ENCODE peak calls at places on chromosomes 12 and 14, in four cellular contexts. One of them, this sample, is unnamed.

GRCh38 chr14:89954045-89955021 is at the start of gene EFCAB11:
- DNase-seq in GM23338: peak
- DNase-seq in SK-N-SH: peak
- DNase-seq in OCI-LY7: peak
- DNase-seq in this sample: peak

GRCh38 chr12:25372969-25373368 is 122.2 kb upstream of the KRAS start:
- DNase-seq in GM23338: no peak
- DNase-seq in SK-N-SH: no peak
- DNase-seq in OCI-LY7: no peak
- DNase-seq in this sample: no peak

GRCh38 chr12:90910958-90911357 is 44.0 kb downstream of the CCER1 start:
- DNase-seq in GM23338: no peak
- DNase-seq in SK-N-SH: no peak
- DNase-seq in OCI-LY7: no peak
- DNase-seq in this sample: no peak

GRCh38 chr12:57239587-57240068 is 10.1 kb downstream of the SHMT2 start:
- DNase-seq in GM23338: peak
- DNase-seq in SK-N-SH: no peak
- DNase-seq in OCI-LY7: no peak
- DNase-seq in this sample: no peak

GRCh38 chr12:106096376-106096775 is 42.4 kb downstream of the NUAK1 start:
- DNase-seq in GM23338: no peak
- DNase-seq in SK-N-SH: no peak
- DNase-seq in OCI-LY7: no peak
- DNase-seq in this sample: no peak

GRCh38 chr12:50686976-50687375 is 76.9 kb upstream of the ATF1 start:
- DNase-seq in GM23338: no peak
- DNase-seq in SK-N-SH: no peak
- DNase-seq in OCI-LY7: no peak
- DNase-seq in this sample: no peak

GRCh38 chr12:94545937-94546771 is 86.5 kb upstream of the CEP83 start:
- DNase-seq in GM23338: peak
- DNase-seq in SK-N-SH: peak
- DNase-seq in OCI-LY7: peak
- DNase-seq in this sample: peak

GRCh38 chr12:115570271-115570777 is 707.2 kb downstream of the MED13L start:
- DNase-seq in GM23338: no peak
- DNase-seq in SK-N-SH: peak
- DNase-seq in OCI-LY7: no peak
- DNase-seq in this sample: peak

GRCh38 chr14:96268426-96269358 is 12.7 kb downstream of the BDKRB1 start:
- DNase-seq in GM23338: no peak
- DNase-seq in SK-N-SH: no peak
- DNase-seq in OCI-LY7: no peak
- DNase-seq in this sample: peak

GRCh38 chr12:132322206-132323132 is 6.9 kb downstream of the GALNT9 start:
- DNase-seq in GM23338: no peak
- DNase-seq in SK-N-SH: no peak
- DNase-seq in OCI-LY7: no peak
- DNase-seq in this sample: no peak

GRCh38 chr14:52848626-52849025 is 57.2 kb upstream of the GNPNAT1 start:
- DNase-seq in GM23338: no peak
- DNase-seq in SK-N-SH: no peak
- DNase-seq in OCI-LY7: no peak
- DNase-seq in this sample: no peak

GRCh38 chr14:70885343-70886014 is 21.8 kb upstream of the PCNX1 start:
- DNase-seq in GM23338: no peak
- DNase-seq in SK-N-SH: peak
- DNase-seq in OCI-LY7: no peak
- DNase-seq in this sample: no peak

GRCh38 chr14:35389315-35389667 is 15.3 kb downstream of the NFKBIA start:
- DNase-seq in GM23338: no peak
- DNase-seq in SK-N-SH: no peak
- DNase-seq in OCI-LY7: no peak
- DNase-seq in this sample: no peak

GRCh38 chr14:35387713-35388579 is 16.6 kb downstream of the NFKBIA start:
- DNase-seq in GM23338: no peak
- DNase-seq in SK-N-SH: no peak
- DNase-seq in OCI-LY7: no peak
- DNase-seq in this sample: no peak

GRCh38 chr14:35391388-35391710 is 13.2 kb downstream of the NFKBIA start:
- DNase-seq in GM23338: no peak
- DNase-seq in SK-N-SH: no peak
- DNase-seq in OCI-LY7: no peak
- DNase-seq in this sample: no peak

GRCh38 chr14:35388656-35389314 is 15.8 kb downstream of the NFKBIA start:
- DNase-seq in GM23338: no peak
- DNase-seq in SK-N-SH: no peak
- DNase-seq in OCI-LY7: no peak
- DNase-seq in this sample: no peak

GRCh38 chr14:35390577-35391387 is 13.8 kb downstream of the NFKBIA start:
- DNase-seq in GM23338: no peak
- DNase-seq in SK-N-SH: no peak
- DNase-seq in OCI-LY7: no peak
- DNase-seq in this sample: no peak
- TF ChIP-seq EZH2phosphoT487 in GM23338: no peak
- TF ChIP-seq EZH2phosphoT487 in SK-N-SH: no peak
- TF ChIP-seq EZH2phosphoT487 in OCI-LY7: no peak
- TF ChIP-seq EZH2phosphoT487 in this sample: no peak

GRCh38 chr12:31804185-31804504 is 75.3 kb upstream of the AMN1 start:
- DNase-seq in GM23338: no peak
- DNase-seq in SK-N-SH: no peak
- DNase-seq in OCI-LY7: no peak
- DNase-seq in this sample: no peak
- H3K4me3 ChIP-seq in GM23338: no peak
- H3K4me3 ChIP-seq in SK-N-SH: no peak
- H3K4me3 ChIP-seq in OCI-LY7: no peak
- H3K4me3 ChIP-seq in this sample: no peak

DNA sequence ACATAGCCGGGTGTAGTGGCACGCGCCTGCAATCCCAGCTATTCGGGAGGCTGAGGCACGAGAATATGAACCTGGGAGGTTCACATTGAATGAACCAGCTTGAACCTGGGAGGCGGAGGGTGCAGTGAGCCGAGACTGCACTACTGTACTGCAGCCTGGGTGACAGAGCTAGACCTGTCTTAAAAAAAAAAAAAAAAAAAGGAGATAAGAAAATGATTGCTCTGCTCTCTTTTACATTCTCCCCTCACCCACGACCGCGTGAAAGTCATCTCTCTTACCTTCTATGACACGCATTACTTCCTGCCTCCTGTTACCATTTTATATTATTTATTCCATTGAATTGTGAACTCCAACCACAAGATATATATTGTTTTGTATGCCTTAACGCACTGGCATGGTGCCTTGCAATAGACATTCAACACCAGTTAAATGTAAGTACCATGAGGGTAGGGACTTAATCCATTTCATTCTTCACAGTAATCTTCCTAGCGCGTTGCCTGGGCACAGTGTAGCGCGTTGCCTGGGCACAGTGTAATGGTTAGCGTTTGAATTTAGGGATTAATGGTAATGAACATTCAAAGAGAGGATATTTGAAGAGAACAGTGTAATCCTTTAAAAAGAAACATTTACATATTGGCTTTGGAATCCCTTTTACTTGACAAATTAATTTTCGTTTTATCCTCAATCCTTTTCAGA is 2.7 kb downstream of the RAP1B start:
- DNase-seq in GM23338: no peak
- DNase-seq in SK-N-SH: no peak
- DNase-seq in OCI-LY7: no peak
- DNase-seq in this sample: peak
- TF ChIP-seq EZH2phosphoT487 in GM23338: no peak
- TF ChIP-seq EZH2phosphoT487 in SK-N-SH: no peak
- TF ChIP-seq EZH2phosphoT487 in OCI-LY7: no peak
- TF ChIP-seq EZH2phosphoT487 in this sample: no peak

DNA sequence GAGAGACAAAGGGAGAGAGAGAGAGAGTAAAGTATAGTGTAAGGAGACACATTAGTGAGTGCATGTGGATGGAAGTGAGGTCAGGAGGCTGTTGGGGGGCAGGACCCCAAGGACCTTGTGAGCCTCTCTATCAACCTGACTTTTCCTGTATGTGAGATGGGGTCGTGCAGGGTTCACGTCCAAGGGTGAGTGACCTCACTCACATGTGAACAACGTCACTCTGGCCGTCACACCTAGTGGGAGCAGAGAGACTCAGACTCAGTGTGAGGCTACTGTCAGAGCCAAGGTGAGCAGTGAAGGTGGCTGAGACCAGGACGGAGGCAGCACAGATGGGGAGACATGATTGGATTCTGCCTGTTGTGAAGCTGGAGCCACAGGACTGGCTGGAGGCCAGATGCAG is 93.1 kb downstream of the LGMN start:
- DNase-seq in GM23338: no peak
- DNase-seq in SK-N-SH: no peak
- DNase-seq in OCI-LY7: no peak
- DNase-seq in this sample: no peak
- H3K4me3 ChIP-seq in GM23338: no peak
- H3K4me3 ChIP-seq in SK-N-SH: no peak
- H3K4me3 ChIP-seq in OCI-LY7: no peak
- H3K4me3 ChIP-seq in this sample: no peak

GRCh38 chr14:58131386-58131785 is 20.6 kb downstream of the ARMH4 start:
- DNase-seq in GM23338: peak
- DNase-seq in SK-N-SH: no peak
- DNase-seq in OCI-LY7: no peak
- DNase-seq in this sample: no peak
- TF ChIP-seq EZH2phosphoT487 in GM23338: no peak
- TF ChIP-seq EZH2phosphoT487 in SK-N-SH: no peak
- TF ChIP-seq EZH2phosphoT487 in OCI-LY7: no peak
- TF ChIP-seq EZH2phosphoT487 in this sample: no peak

GRCh38 chr12:643478-644292 is 19.6 kb downstream of the NINJ2 start:
- DNase-seq in GM23338: peak
- DNase-seq in SK-N-SH: no peak
- DNase-seq in OCI-LY7: peak
- DNase-seq in this sample: no peak
- H3K4me3 ChIP-seq in GM23338: peak
- H3K4me3 ChIP-seq in SK-N-SH: no peak
- H3K4me3 ChIP-seq in OCI-LY7: peak
- H3K4me3 ChIP-seq in this sample: peak

GRCh38 chr12:124334266-124334665 is 39.4 kb downstream of the RFLNA start:
- DNase-seq in GM23338: no peak
- DNase-seq in SK-N-SH: no peak
- DNase-seq in OCI-LY7: no peak
- DNase-seq in this sample: no peak
- TF ChIP-seq EZH2phosphoT487 in GM23338: no peak
- TF ChIP-seq EZH2phosphoT487 in SK-N-SH: no peak
- TF ChIP-seq EZH2phosphoT487 in OCI-LY7: no peak
- TF ChIP-seq EZH2phosphoT487 in this sample: no peak

This sample was measured in hepatocyte.